ENCODE peak calls at places on chromosome 4, in six cellular contexts. One of them, this sample, is unnamed.

GRCh38 chr4:119894650-119895208 is 171.9 kb downstream of the MAD2L1 start:
- DNase-seq in activated naive CD4-positive, alpha-beta T cell: no peak
- DNase-seq in left ventricle myocardium superior: no peak
- DNase-seq in cerebellar cortex: no peak
- DNase-seq in T1000: no peak
- DNase-seq in stimulated activated CD8-positive, alpha-beta memory T cell treated with anti-CD3 and anti-CD28 coated beads, Interleukin-15, amount 100 ng/mL, for 4 hours: no peak
- DNase-seq in this sample: no peak

GRCh38 chr4:107818301-107818910 is 6.3 kb upstream of the SGMS2 start:
- DNase-seq in activated naive CD4-positive, alpha-beta T cell: no peak
- DNase-seq in left ventricle myocardium superior: no peak
- DNase-seq in cerebellar cortex: peak
- DNase-seq in T1000: no peak
- DNase-seq in stimulated activated CD8-positive, alpha-beta memory T cell treated with anti-CD3 and anti-CD28 coated beads, Interleukin-15, amount 100 ng/mL, for 4 hours: no peak
- DNase-seq in this sample: no peak

GRCh38 chr4:3332498-3332897 is 39.7 kb downstream of the RGS12 start:
- DNase-seq in activated naive CD4-positive, alpha-beta T cell: no peak
- DNase-seq in left ventricle myocardium superior: no peak
- DNase-seq in cerebellar cortex: no peak
- DNase-seq in T1000: no peak
- DNase-seq in stimulated activated CD8-positive, alpha-beta memory T cell treated with anti-CD3 and anti-CD28 coated beads, Interleukin-15, amount 100 ng/mL, for 4 hours: no peak
- DNase-seq in this sample: no peak

GRCh38 chr4:183658362-183659028 is 490 bp downstream of the RWDD4 start:
- DNase-seq in activated naive CD4-positive, alpha-beta T cell: peak
- DNase-seq in left ventricle myocardium superior: peak
- DNase-seq in cerebellar cortex: peak
- DNase-seq in T1000: peak
- DNase-seq in stimulated activated CD8-positive, alpha-beta memory T cell treated with anti-CD3 and anti-CD28 coated beads, Interleukin-15, amount 100 ng/mL, for 4 hours: no peak
- DNase-seq in this sample: peak

GRCh38 chr4:127782025-127782274 is 172 bp upstream of the HSPA4L start:
- DNase-seq in activated naive CD4-positive, alpha-beta T cell: no peak
- DNase-seq in left ventricle myocardium superior: peak
- DNase-seq in cerebellar cortex: peak
- DNase-seq in T1000: peak
- DNase-seq in stimulated activated CD8-positive, alpha-beta memory T cell treated with anti-CD3 and anti-CD28 coated beads, Interleukin-15, amount 100 ng/mL, for 4 hours: no peak
- DNase-seq in this sample: no peak

GRCh38 chr4:81758865-81759264 is 287.2 kb upstream of the RASGEF1B start:
- DNase-seq in activated naive CD4-positive, alpha-beta T cell: no peak
- DNase-seq in left ventricle myocardium superior: no peak
- DNase-seq in cerebellar cortex: no peak
- DNase-seq in T1000: no peak
- DNase-seq in stimulated activated CD8-positive, alpha-beta memory T cell treated with anti-CD3 and anti-CD28 coated beads, Interleukin-15, amount 100 ng/mL, for 4 hours: no peak
- DNase-seq in this sample: no peak

GRCh38 chr4:178598672-178599071 is 1156.4 kb upstream of the AGA start:
- DNase-seq in activated naive CD4-positive, alpha-beta T cell: no peak
- DNase-seq in left ventricle myocardium superior: no peak
- DNase-seq in cerebellar cortex: no peak
- DNase-seq in T1000: no peak
- DNase-seq in stimulated activated CD8-positive, alpha-beta memory T cell treated with anti-CD3 and anti-CD28 coated beads, Interleukin-15, amount 100 ng/mL, for 4 hours: no peak
- DNase-seq in this sample: no peak

GRCh38 chr4:141238196-141238595 is 17.5 kb downstream of the ZNF330 start:
- DNase-seq in activated naive CD4-positive, alpha-beta T cell: no peak
- DNase-seq in left ventricle myocardium superior: no peak
- DNase-seq in cerebellar cortex: no peak
- DNase-seq in T1000: no peak
- DNase-seq in stimulated activated CD8-positive, alpha-beta memory T cell treated with anti-CD3 and anti-CD28 coated beads, Interleukin-15, amount 100 ng/mL, for 4 hours: no peak
- DNase-seq in this sample: no peak

GRCh38 chr4:54085284-54085683 is 14.7 kb upstream of the GSX2 start:
- DNase-seq in activated naive CD4-positive, alpha-beta T cell: no peak
- DNase-seq in left ventricle myocardium superior: no peak
- DNase-seq in cerebellar cortex: no peak
- DNase-seq in T1000: peak
- DNase-seq in stimulated activated CD8-positive, alpha-beta memory T cell treated with anti-CD3 and anti-CD28 coated beads, Interleukin-15, amount 100 ng/mL, for 4 hours: no peak
- DNase-seq in this sample: no peak

GRCh38 chr4:72063726-72064125 is 31.9 kb downstream of the NPFFR2 start:
- DNase-seq in activated naive CD4-positive, alpha-beta T cell: no peak
- DNase-seq in left ventricle myocardium superior: no peak
- DNase-seq in cerebellar cortex: no peak
- DNase-seq in T1000: no peak
- DNase-seq in stimulated activated CD8-positive, alpha-beta memory T cell treated with anti-CD3 and anti-CD28 coated beads, Interleukin-15, amount 100 ng/mL, for 4 hours: no peak
- DNase-seq in this sample: no peak

GRCh38 chr4:94974773-94975172 is 217.0 kb downstream of the BMPR1B start:
- DNase-seq in activated naive CD4-positive, alpha-beta T cell: no peak
- DNase-seq in left ventricle myocardium superior: no peak
- DNase-seq in cerebellar cortex: no peak
- DNase-seq in T1000: no peak
- DNase-seq in stimulated activated CD8-positive, alpha-beta memory T cell treated with anti-CD3 and anti-CD28 coated beads, Interleukin-15, amount 100 ng/mL, for 4 hours: no peak
- DNase-seq in this sample: no peak

GRCh38 chr4:179415842-179416223 is 1973.6 kb upstream of the AGA start:
- DNase-seq in activated naive CD4-positive, alpha-beta T cell: no peak
- DNase-seq in left ventricle myocardium superior: no peak
- DNase-seq in cerebellar cortex: no peak
- DNase-seq in T1000: no peak
- DNase-seq in stimulated activated CD8-positive, alpha-beta memory T cell treated with anti-CD3 and anti-CD28 coated beads, Interleukin-15, amount 100 ng/mL, for 4 hours: no peak
- DNase-seq in this sample: no peak

GRCh38 chr4:105894570-105895323 is 524 bp upstream of the NPNT start:
- DNase-seq in activated naive CD4-positive, alpha-beta T cell: no peak
- DNase-seq in left ventricle myocardium superior: no peak
- DNase-seq in cerebellar cortex: no peak
- DNase-seq in T1000: no peak
- DNase-seq in stimulated activated CD8-positive, alpha-beta memory T cell treated with anti-CD3 and anti-CD28 coated beads, Interleukin-15, amount 100 ng/mL, for 4 hours: no peak
- DNase-seq in this sample: no peak

GRCh38 chr4:186727149-186727976 is 3.7 kb upstream of the FAT1 start:
- DNase-seq in activated naive CD4-positive, alpha-beta T cell: no peak
- DNase-seq in left ventricle myocardium superior: no peak
- DNase-seq in cerebellar cortex: no peak
- DNase-seq in T1000: no peak
- DNase-seq in stimulated activated CD8-positive, alpha-beta memory T cell treated with anti-CD3 and anti-CD28 coated beads, Interleukin-15, amount 100 ng/mL, for 4 hours: no peak
- DNase-seq in this sample: no peak

GRCh38 chr4:177632481-177632880 is 190.2 kb upstream of the AGA start:
- DNase-seq in activated naive CD4-positive, alpha-beta T cell: no peak
- DNase-seq in left ventricle myocardium superior: no peak
- DNase-seq in cerebellar cortex: no peak
- DNase-seq in T1000: no peak
- DNase-seq in stimulated activated CD8-positive, alpha-beta memory T cell treated with anti-CD3 and anti-CD28 coated beads, Interleukin-15, amount 100 ng/mL, for 4 hours: no peak
- DNase-seq in this sample: no peak

GRCh38 chr4:39256436-39256835 is 74.1 kb downstream of the WDR19 start:
- DNase-seq in activated naive CD4-positive, alpha-beta T cell: no peak
- DNase-seq in left ventricle myocardium superior: no peak
- DNase-seq in cerebellar cortex: no peak
- DNase-seq in T1000: no peak
- DNase-seq in stimulated activated CD8-positive, alpha-beta memory T cell treated with anti-CD3 and anti-CD28 coated beads, Interleukin-15, amount 100 ng/mL, for 4 hours: no peak
- DNase-seq in this sample: no peak

GRCh38 chr4:162274354-162274753 is 110.6 kb upstream of the FSTL5 start:
- DNase-seq in activated naive CD4-positive, alpha-beta T cell: no peak
- DNase-seq in left ventricle myocardium superior: no peak
- DNase-seq in cerebellar cortex: no peak
- DNase-seq in T1000: no peak
- DNase-seq in stimulated activated CD8-positive, alpha-beta memory T cell treated with anti-CD3 and anti-CD28 coated beads, Interleukin-15, amount 100 ng/mL, for 4 hours: no peak
- DNase-seq in this sample: no peak

GRCh38 chr4:132593717-132594400 is 555.2 kb upstream of the PCDH10 start:
- DNase-seq in activated naive CD4-positive, alpha-beta T cell: no peak
- DNase-seq in left ventricle myocardium superior: no peak
- DNase-seq in cerebellar cortex: no peak
- DNase-seq in T1000: no peak
- DNase-seq in stimulated activated CD8-positive, alpha-beta memory T cell treated with anti-CD3 and anti-CD28 coated beads, Interleukin-15, amount 100 ng/mL, for 4 hours: no peak
- DNase-seq in this sample: no peak

GRCh38 chr4:133151301-133151680 is 2.2 kb downstream of the PCDH10 start:
- DNase-seq in activated naive CD4-positive, alpha-beta T cell: no peak
- DNase-seq in left ventricle myocardium superior: no peak
- DNase-seq in cerebellar cortex: no peak
- DNase-seq in T1000: no peak
- DNase-seq in stimulated activated CD8-positive, alpha-beta memory T cell treated with anti-CD3 and anti-CD28 coated beads, Interleukin-15, amount 100 ng/mL, for 4 hours: no peak
- DNase-seq in this sample: no peak

GRCh38 chr4:2925931-2926860 is 37.0 kb downstream of the NOP14 start:
- DNase-seq in activated naive CD4-positive, alpha-beta T cell: no peak
- DNase-seq in left ventricle myocardium superior: peak
- DNase-seq in cerebellar cortex: no peak
- DNase-seq in T1000: no peak
- DNase-seq in stimulated activated CD8-positive, alpha-beta memory T cell treated with anti-CD3 and anti-CD28 coated beads, Interleukin-15, amount 100 ng/mL, for 4 hours: no peak
- DNase-seq in this sample: no peak

GRCh38 chr4:188037003-188037713 is 41.6 kb downstream of the ZFP42 start:
- DNase-seq in activated naive CD4-positive, alpha-beta T cell: no peak
- DNase-seq in left ventricle myocardium superior: no peak
- DNase-seq in cerebellar cortex: no peak
- DNase-seq in T1000: no peak
- DNase-seq in stimulated activated CD8-positive, alpha-beta memory T cell treated with anti-CD3 and anti-CD28 coated beads, Interleukin-15, amount 100 ng/mL, for 4 hours: no peak
- DNase-seq in this sample: no peak

This sample was measured in central memory CD8-positive, alpha-beta T cell.